ENCODE peak calls at places on chromosomes 7 and 10, in nine cellular contexts. F is H54; H is naive thymus-derived CD8-positive, alpha-beta T cell; S is non-pigmented ciliary epithelial cell; C is NCI-H1417; M is amniotic stem cell; J is activated CD4-positive, alpha-beta T cell treated with anti-CD3 and anti-CD28 coated beads, Interleukin-2, amount 50 U/mL, for 1 hour; O is NAMALWA; U is activated CD8-positive, alpha-beta memory T cell treated with anti-CD3 and anti-CD28 coated beads for 24 hours. G is an unnamed sample.

GRCh38 chr10:59896186-59896585 is 10.2 kb downstream of the CCDC6 start:
- DNase-seq in F (no peak), H (no peak), S (no peak), C (no peak), M (no peak), J (no peak), O (no peak), U (no peak), G (no peak)

GRCh38 chr7:6232534-6232933 is 39.9 kb downstream of the CYTH3 start:
- DNase-seq in F (no peak), H (no peak), S (no peak), C (no peak), M (no peak), J (no peak), O (no peak), U (no peak), G (no peak)

GRCh38 chr10:51980752-51981151 is 281.4 kb upstream of the CSTF2T start:
- DNase-seq in F (no peak), H (no peak), S (no peak), C (no peak), M (no peak), J (no peak), O (no peak), U (no peak), G (no peak)

GRCh38 chr10:110502072-110502845 is 4.6 kb downstream of the DUSP5 start:
- DNase-seq in F (no peak), H (no peak), S (no peak), C (no peak), M (no peak), J (no peak), O (no peak), U (no peak), G (no peak)

GRCh38 chr10:100637785-100638184 is 102.0 kb downstream of the HIF1AN start:
- DNase-seq in F (peak), H (no peak), S (no peak), C (no peak), M (no peak), J (no peak), O (peak), U (no peak), G (peak)

GRCh38 chr10:96910488-96911395 is 78.6 kb downstream of the LCOR start:
- DNase-seq in F (peak), H (no peak), S (no peak), C (peak), M (peak), J (no peak), O (peak), U (no peak), G (peak)

GRCh38 chr7:148672041-148672440 is 26.7 kb upstream of the CUL1 start:
- DNase-seq in F (no peak), H (no peak), S (no peak), C (no peak), M (no peak), J (no peak), O (no peak), U (no peak), G (no peak)

GRCh38 chr10:125094826-125095225 is 65.5 kb downstream of the CTBP2 start:
- DNase-seq in F (no peak), H (no peak), S (no peak), C (no peak), M (no peak), J (no peak), O (no peak), U (no peak), G (no peak)

GRCh38 chr7:46616636-46617035 is 695.6 kb upstream of the IGFBP3 start:
- DNase-seq in F (no peak), H (no peak), S (no peak), C (no peak), M (no peak), J (no peak), O (no peak), U (no peak), G (no peak)

GRCh38 chr10:91162495-91163268 is 57.8 kb upstream of the PCGF5 start:
- DNase-seq in F (peak), H (peak), S (no peak), C (peak), M (peak), J (peak), O (peak), U (peak), G (peak)

GRCh38 chr7:11125160-11125559 is 151.5 kb downstream of the PHF14 start:
- DNase-seq in F (no peak), H (no peak), S (no peak), C (no peak), M (no peak), J (no peak), O (no peak), U (no peak), G (no peak)

GRCh38 chr7:13021566-13021965 is 334.1 kb downstream of the ARL4A start:
- DNase-seq in F (no peak), H (no peak), S (no peak), C (no peak), M (no peak), J (no peak), O (no peak), U (no peak), G (peak)

GRCh38 chr7:4878336-4879335 is 4.9 kb downstream of the RADIL start:
- DNase-seq in F (no peak), H (no peak), S (no peak), C (peak), M (no peak), J (no peak), O (no peak), U (no peak), G (no peak)

GRCh38 chr10:119620241-119620753 is 23.5 kb upstream of the TIAL1 start:
- DNase-seq in F (no peak), H (no peak), S (no peak), C (no peak), M (no peak), J (no peak), O (no peak), U (no peak), G (no peak)

GRCh38 chr10:77591238-77591880 is 46.2 kb downstream of the KCNMA1 start:
- DNase-seq in F (no peak), H (no peak), S (no peak), C (no peak), M (no peak), J (no peak), O (no peak), U (no peak), G (no peak)

GRCh38 chr10:86195521-86195920 is 171.1 kb downstream of the GRID1 start:
- DNase-seq in F (no peak), H (no peak), S (no peak), C (no peak), M (no peak), J (no peak), O (no peak), U (no peak), G (no peak)

G was measured in SK-MEL-5.